ENCODE peak calls at places on chromosomes 11 and 22, in nine cellular contexts. C is stomach, J is cardiac muscle cell, L is kidney, R is testis, X is endothelial cell of umbilical vein, Y is right atrium auricular region, E is epithelial cell of proximal tubule, H is Peyer's patch. M is an unnamed sample.

GRCh38 chr11:61826930-61827572 is 1.0 kb upstream of the FADS2 start:
- DNase-seq in C (no peak), R (no peak), H (peak; percentile 16), E (no peak), X (no peak), Y (no peak), J (no peak), L (peak; percentile 74), M (no peak)

GRCh38 chr22:30340911-30341685 is 14.4 kb upstream of the TBC1D10A start:
- DNase-seq in C (no peak), X (no peak), R (peak; percentile 78), H (no peak), E (no peak), Y (no peak), L (no peak), J (no peak), M (no peak)

GRCh38 chr11:326842-327580 is 6.4 kb upstream of the IFITM3 start:
- DNase-seq in E (no peak), J (peak; percentile 91), Y (peak; percentile 94), H (peak; percentile 95), R (peak; percentile 89), X (peak; percentile 84), C (peak; percentile 80), L (peak; percentile 96), M (no peak)

GRCh38 chr11:20980736-20981135 is 311.4 kb downstream of the NELL1 start:
- DNase-seq in E (peak; percentile 31), L (no peak), Y (no peak), C (no peak), H (no peak), X (no peak), R (no peak), J (no peak), M (no peak)

GRCh38 chr11:105130189-105130813 is 9.3 kb downstream of the CARD18 start:
- DNase-seq in H (no peak), R (no peak), C (no peak), X (no peak), L (no peak), J (no peak), Y (no peak), E (no peak), M (no peak)

GRCh38 chr11:34180045-34180813 is 74.8 kb downstream of the NAT10 start:
- DNase-seq in E (no peak), J (no peak), X (no peak), C (no peak), Y (no peak), H (no peak), R (no peak), L (no peak), M (no peak)

GRCh38 chr11:27013741-27014415 is 20.0 kb downstream of the FIBIN start:
- DNase-seq in H (no peak), C (no peak), E (no peak), L (no peak), R (no peak), X (no peak), J (peak; percentile 68), Y (no peak), M (peak; percentile 45)

GRCh38 chr11:69906453-69906907 is 87.3 kb upstream of the FGF3 start:
- DNase-seq in L (no peak), Y (no peak), R (no peak), E (no peak), X (no peak), H (no peak), C (no peak), J (no peak), M (no peak)

GRCh38 chr11:64040684-64041267 is 5.0 kb downstream of the FLRT1 start:
- DNase-seq in E (no peak), C (no peak), Y (no peak), L (no peak), R (no peak), J (no peak), X (no peak), H (no peak), M (no peak)

GRCh38 chr11:117424781-117425180 is 97.1 kb downstream of the CEP164 start:
- DNase-seq in H (no peak), R (no peak), J (peak; percentile 35), Y (no peak), X (no peak), C (no peak), L (no peak), E (no peak), M (peak; percentile 4)

GRCh38 chr11:114075891-114076441 is 16.5 kb downstream of the ZBTB16 start:
- DNase-seq in X (peak; percentile 57), J (peak; percentile 83), Y (no peak), E (no peak), H (no peak), R (no peak), L (no peak), C (no peak), M (no peak)

DNA sequence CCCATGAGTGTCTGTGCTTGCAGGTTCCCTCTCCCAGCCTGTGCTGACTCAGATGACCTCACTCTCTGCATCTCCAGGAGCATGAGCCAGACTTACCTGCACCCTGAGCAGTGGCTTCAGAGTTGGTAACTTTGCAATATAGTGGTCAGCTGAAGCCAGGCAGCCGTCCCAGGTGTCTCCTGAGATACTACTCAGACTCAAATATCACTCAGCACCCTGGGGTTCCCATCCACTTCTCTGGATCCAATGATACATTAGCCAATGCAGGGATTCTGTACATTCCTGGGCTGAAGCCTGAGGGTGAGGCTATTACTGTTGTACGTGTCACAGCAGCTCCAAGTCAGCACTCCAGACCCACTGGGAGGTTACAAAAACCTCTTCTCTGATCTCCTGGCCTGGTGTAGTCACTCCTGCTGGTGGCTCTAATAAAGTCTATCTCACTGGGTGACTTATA is 87.8 kb upstream of the TOP3B start:
- DNase-seq in C (no peak), E (no peak), Y (no peak), H (no peak), J (no peak), L (no peak), X (no peak), R (no peak), M (no peak)
- TF ChIP-seq CTCF in C (no peak), E (no peak), Y (no peak), H (no peak), J (no peak), L (no peak), X (no peak), R (no peak), M (no peak)

GRCh38 chr22:35970601-35971417 is 57.8 kb downstream of the RBFOX2 start:
- DNase-seq in J (no peak), L (no peak), C (no peak), X (no peak), R (no peak), H (no peak), E (no peak), Y (no peak), M (no peak)
- H3K4me3 ChIP-seq in J (no peak overlapping the region), L (no peak overlapping the region), C (no peak overlapping the region), X (no peak overlapping the region), R (no peak overlapping the region), H (no peak overlapping the region), E (no peak overlapping the region), Y (no peak overlapping the region), M (no peak overlapping the region)

DNA sequence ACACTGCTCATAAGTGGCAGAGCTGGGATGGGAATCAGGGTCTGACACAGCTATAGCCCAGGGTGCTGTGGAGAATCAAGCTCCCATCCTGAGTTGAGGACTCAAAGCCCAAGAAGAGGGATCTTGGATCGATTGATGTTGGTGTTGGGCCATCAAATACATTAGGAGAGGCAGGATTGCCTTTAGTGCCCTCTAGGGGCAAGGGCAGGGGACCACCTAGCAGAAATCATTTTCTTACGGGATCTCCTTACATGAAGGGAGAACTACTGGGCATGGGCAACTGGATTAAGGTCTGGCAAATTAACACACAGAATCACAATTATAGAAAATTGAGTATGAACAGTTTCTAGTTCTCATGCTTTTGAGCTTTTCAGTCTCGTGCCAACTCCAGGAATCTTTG is 24.9 kb upstream of the EMSY start:
- DNase-seq in Y (no peak), X (peak; percentile 7), J (peak; percentile 3), R (no peak), L (no peak), H (no peak), C (no peak), E (no peak), M (no peak)
- TF ChIP-seq CTCF in Y (peak; percentile 16), X (peak; percentile 32), J (peak; percentile 35), R (no peak), L (peak; percentile 25), H (no peak), C (no peak), E (peak; percentile 67), M (peak; percentile 21)

GRCh38 chr11:9689721-9690120 is 25.8 kb downstream of the SWAP70 start:
- DNase-seq in H (no peak), Y (no peak), C (no peak), J (peak; percentile 30), E (no peak), R (no peak), L (no peak), X (no peak), M (no peak)

GRCh38 chr11:9692696-9693095 is 28.8 kb downstream of the SWAP70 start:
- DNase-seq in H (no peak), Y (no peak), L (no peak), C (no peak), E (no peak), R (no peak), J (no peak), X (no peak), M (no peak)

GRCh38 chr11:9691865-9692264 is 28.0 kb downstream of the SWAP70 start:
- DNase-seq in R (no peak), Y (no peak), L (no peak), E (no peak), H (no peak), J (no peak), X (peak; percentile 62), C (no peak), M (no peak)

GRCh38 chr11:9687736-9688494 is 24.0 kb downstream of the SWAP70 start:
- DNase-seq in Y (no peak), C (peak; percentile 53), H (no peak), L (no peak), E (no peak), R (no peak), J (peak; percentile 60), X (peak; percentile 81), M (no peak)

GRCh38 chr11:9688716-9689511 is 25.0 kb downstream of the SWAP70 start:
- DNase-seq in E (no peak), X (peak; percentile 96), C (no peak), R (no peak), L (no peak), H (peak; percentile 63), Y (no peak), J (peak; percentile 78), M (peak; percentile 41)
- H3K4me3 ChIP-seq in E (no peak overlapping the region), X (no peak overlapping the region), C (no peak overlapping the region), R (no peak overlapping the region), L (no peak overlapping the region), H (no peak overlapping the region), Y (no peak overlapping the region), J (no peak overlapping the region), M (no peak overlapping the region)

DNA sequence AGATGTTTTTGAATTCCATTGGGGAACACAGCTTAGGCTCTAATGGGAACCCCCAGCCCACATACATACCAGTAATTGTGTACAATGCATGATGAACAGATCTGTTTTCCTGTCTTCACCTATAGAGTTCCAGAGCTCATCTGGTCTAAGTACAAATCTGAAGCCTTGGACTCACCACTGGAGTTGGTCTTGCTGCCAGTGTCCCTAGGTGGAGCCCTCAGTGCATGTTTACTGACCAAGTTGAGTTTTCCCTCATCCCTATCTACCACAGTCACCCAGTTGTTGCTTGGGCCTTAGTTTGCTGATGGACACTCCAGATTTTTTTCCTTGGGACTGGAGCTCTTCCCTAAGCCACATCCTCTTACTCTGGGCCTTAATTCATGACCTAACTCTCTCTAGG is 159.2 kb upstream of the DDI1 start:
- DNase-seq in L (no peak), H (no peak), R (no peak), E (no peak), J (peak; percentile 33), Y (no peak), C (no peak), X (peak; percentile 41), M (no peak)
- TF ChIP-seq CTCF in L (no peak), H (no peak), R (no peak), E (peak; percentile 31), J (no peak), Y (no peak), C (no peak), X (peak; percentile 34), M (peak; percentile 27)